ENCODE peak calls at places on chromosome 14, in eight cellular contexts. K is NCI-H1105; X is naive thymus-derived CD8-positive, alpha-beta T cell; F is midbrain; W is anterior cingulate cortex; U is fibroblast of lung; S is posterior cingulate gyrus; D is NCI-H510A. A is an unnamed sample.

GRCh38 chr14:55803506-55804197 is 223.6 kb downstream of the KTN1 start:
- DNase-seq in S (no peak), F (no peak), D (no peak), W (no peak), K (no peak), X (no peak), U (peak; percentile 61), A (peak; percentile 19)

GRCh38 chr14:105139831-105140239 is 28.7 kb downstream of the JAG2 start:
- DNase-seq in K (no peak), D (no peak), U (no peak), W (no peak), F (no peak), X (no peak), S (no peak), A (no peak)

GRCh38 chr14:20757963-20758362 is 10.2 kb upstream of the EDDM3B start:
- DNase-seq in K (no peak), W (no peak), F (peak; percentile 26), S (no peak), U (no peak), D (no peak), X (peak; percentile 11), A (no peak)

GRCh38 chr14:27528328-27528727 is 930.5 kb upstream of the NOVA1 start:
- DNase-seq in W (no peak), X (no peak), D (peak; percentile 5), K (peak; percentile 10), S (no peak), F (no peak), U (peak; percentile 45), A (no peak)

GRCh38 chr14:61444215-61444768 is 122.9 kb downstream of the PRKCH start:
- DNase-seq in F (no peak), S (no peak), D (no peak), U (no peak), K (no peak), X (peak; percentile 54), W (no peak), A (no peak)

GRCh38 chr14:68544150-68544892 is 248.5 kb downstream of the ZFP36L1 start:
- DNase-seq in D (no peak), X (no peak), K (no peak), F (no peak), U (peak; percentile 100), S (no peak), W (no peak), A (peak; percentile 99)

GRCh38 chr14:104816678-104816945 is 15.7 kb downstream of the ZBTB42 start:
- DNase-seq in S (no peak), F (no peak), U (no peak), X (no peak), W (no peak), K (no peak), D (no peak), A (no peak)

GRCh38 chr14:100577321-100577985 is 9.8 kb downstream of the BEGAIN start:
- DNase-seq in U (no peak), F (no peak), S (no peak), X (no peak), K (no peak), D (no peak), W (no peak), A (no peak)

GRCh38 chr14:67241416-67242362 is at the start of gene PALS1:
- DNase-seq in U (peak; percentile 88), F (peak; percentile 64), K (no peak), W (peak; percentile 67), S (no peak), X (no peak), D (peak; percentile 60), A (peak; percentile 88)

GRCh38 chr14:52349731-52350130 is 35.6 kb downstream of the PTGER2 start:
- DNase-seq in F (no peak), W (no peak), K (no peak), X (no peak), D (no peak), U (no peak), S (no peak), A (no peak)

GRCh38 chr14:72547999-72548398 is 345.9 kb downstream of the DPF3 start:
- DNase-seq in F (no peak), U (no peak), K (no peak), X (no peak), D (no peak), W (no peak), S (no peak), A (no peak)

GRCh38 chr14:38125484-38125912 is 82.2 kb upstream of the SSTR1 start:
- DNase-seq in S (no peak), X (no peak), U (no peak), F (no peak), K (peak; percentile 94), W (no peak), D (peak; percentile 13), A (peak; percentile 3)

GRCh38 chr14:32491413-32492016 is 162.4 kb downstream of the AKAP6 start:
- DNase-seq in X (no peak), D (no peak), U (no peak), F (no peak), W (no peak), K (no peak), S (no peak), A (peak; percentile 69)

GRCh38 chr14:59347511-59347900 is 117.7 kb downstream of the GPR135 start:
- DNase-seq in U (no peak), S (no peak), D (no peak), X (no peak), K (no peak), F (no peak), W (no peak), A (no peak)

GRCh38 chr14:50064993-50065392 is 51.4 kb downstream of the VCPKMT start:
- DNase-seq in K (no peak), D (no peak), U (peak; percentile 26), S (no peak), X (no peak), W (no peak), F (peak; percentile 43), A (peak; percentile 40)

GRCh38 chr14:30369531-30370180 is 189.3 kb upstream of the G2E3 start:
- DNase-seq in F (no peak), D (no peak), S (no peak), K (no peak), X (no peak), W (no peak), U (no peak), A (no peak)

GRCh38 chr14:80323266-80323665 is 112.0 kb upstream of the DIO2 start:
- DNase-seq in X (no peak), U (no peak), F (no peak), D (no peak), S (no peak), W (no peak), K (no peak), A (peak; percentile 7)

GRCh38 chr14:52081964-52082363 is 13.1 kb upstream of the NID2 start:
- DNase-seq in X (no peak), W (no peak), F (no peak), U (no peak), D (no peak), K (no peak), S (no peak), A (no peak)

GRCh38 chr14:37591311-37591940 is 3.6 kb downstream of the FOXA1 start:
- DNase-seq in X (no peak), S (no peak), U (no peak), K (peak; percentile 49), W (no peak), F (no peak), D (peak; percentile 46), A (no peak)

A was measured in EH.